ENCODE peak calls at places on chromosomes 16 and 17, in five cellular contexts. J is PC-9, U is hepatocyte, L is HCT116, O is GM23248. G is an unnamed sample.

GRCh38 chr16:80803341-80804060 is 897 bp downstream of the CDYL2 start:
- DNase-seq in J (no peak), O (peak; percentile 61), U (peak; percentile 53), L (no peak), G (no peak)

GRCh38 chr16:57089406-57089805 is 3.0 kb upstream of the CPNE2 start:
- DNase-seq in L (no peak), J (no peak), O (no peak), U (no peak), G (no peak)

GRCh38 chr17:48240562-48241130 is 133.1 kb downstream of the SNX11 start:
- DNase-seq in L (peak; percentile 66), J (no peak), O (peak; percentile 29), U (no peak), G (no peak)

GRCh38 chr16:55668337-55669281 is 12.8 kb downstream of the SLC6A2 start:
- DNase-seq in J (peak; percentile 86), L (no peak), O (peak; percentile 81), U (no peak), G (no peak)

GRCh38 chr16:7839568-7839967 is 506.9 kb downstream of the RBFOX1 start:
- DNase-seq in O (no peak), J (no peak), U (peak; percentile 20), L (no peak), G (no peak)

GRCh38 chr17:17848311-17848710 is 11.5 kb upstream of the SREBF1 start:
- DNase-seq in J (no peak), U (no peak), O (no peak), L (no peak), G (no peak)

GRCh38 chr17:64741038-64741641 is 79.0 kb upstream of the SMURF2 start:
- DNase-seq in O (peak; percentile 50), U (no peak), J (no peak), L (no peak), G (no peak)

GRCh38 chr16:1377406-1378010 is 25.8 kb downstream of the GNPTG start:
- DNase-seq in U (no peak), O (no peak), L (no peak), J (peak; percentile 35), G (no peak)

GRCh38 chr17:58387834-58388233 is 29.5 kb downstream of the RNF43 start:
- DNase-seq in J (peak; percentile 37), U (peak; percentile 27), O (no peak), L (peak; percentile 70), G (no peak)

GRCh38 chr17:65013613-65014391 is 42.7 kb downstream of the GNA13 start:
- DNase-seq in L (peak; percentile 37), J (peak; percentile 43), U (peak; percentile 33), O (peak; percentile 94), G (no peak)

GRCh38 chr16:74973304-74973703 is 11.6 kb downstream of the WDR59 start:
- DNase-seq in U (no peak), O (no peak), J (no peak), L (no peak), G (no peak)

GRCh38 chr17:13736915-13737314 is 135.2 kb upstream of the HS3ST3A1 start:
- DNase-seq in O (peak; percentile 90), L (no peak), J (no peak), U (no peak), G (no peak)

GRCh38 chr17:50518265-50519023 is 10.2 kb downstream of the MYCBPAP start:
- DNase-seq in O (no peak), L (no peak), J (no peak), U (no peak), G (no peak)

GRCh38 chr17:8581002-8581658 is 49.4 kb downstream of the MYH10 start:
- DNase-seq in U (no peak), J (no peak), O (no peak), L (no peak), G (peak; percentile 46)

GRCh38 chr16:10762336-10762995 is 18.8 kb downstream of the NUBP1 start:
- DNase-seq in L (no peak), U (no peak), O (no peak), J (no peak), G (no peak)

GRCh38 chr16:27677300-27677699 is 127.4 kb downstream of the KATNIP start:
- DNase-seq in O (no peak), J (no peak), L (no peak), U (no peak), G (no peak)

GRCh38 chr16:31528726-31529397 is 1.2 kb downstream of the AHSP start:
- DNase-seq in J (no peak), O (peak; percentile 28), L (no peak), U (peak; percentile 32), G (no peak)

GRCh38 chr16:31530405-31530804 is 2.7 kb downstream of the AHSP start:
- DNase-seq in O (no peak), J (no peak), U (no peak), L (no peak), G (no peak)

GRCh38 chr16:31529398-31530312 is 2.0 kb downstream of the AHSP start:
- DNase-seq in U (peak; percentile 26), J (no peak), O (peak; percentile 28), L (no peak), G (no peak)

GRCh38 chr16:31525113-31525512 is 2.6 kb upstream of the AHSP start:
- DNase-seq in L (no peak), J (no peak), O (no peak), U (no peak), G (no peak)

DNA sequence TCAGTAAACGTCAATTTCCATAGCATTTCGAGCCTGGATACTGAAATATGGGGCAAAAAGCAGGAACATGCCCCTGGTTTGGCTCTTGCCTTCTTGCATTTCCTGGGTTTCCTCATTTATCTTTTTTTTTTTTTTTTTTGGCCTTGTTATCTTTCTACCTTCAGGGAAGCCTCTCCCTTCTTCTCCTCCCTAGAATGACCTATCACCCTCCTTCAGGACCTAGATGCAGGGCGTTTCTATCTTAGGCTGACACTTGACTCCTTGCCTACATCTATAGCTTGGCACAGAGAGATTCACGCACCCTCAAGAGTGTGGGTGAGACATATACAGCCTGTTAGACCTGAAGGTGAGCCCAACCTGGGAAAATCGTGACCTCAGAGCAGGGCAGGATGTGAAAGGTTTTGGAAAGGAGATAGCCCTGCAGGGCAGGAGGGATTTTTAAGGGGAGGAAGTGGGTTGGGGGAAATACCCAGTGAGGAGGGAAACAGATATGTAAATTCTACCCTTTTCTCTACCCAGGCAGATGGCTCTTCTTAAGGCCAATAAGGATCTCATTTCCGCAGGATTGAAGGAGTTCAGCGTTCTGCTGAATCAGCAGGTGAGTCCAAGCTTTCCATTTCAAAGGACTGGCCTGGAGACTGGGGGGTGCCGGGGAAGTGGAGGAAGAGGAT is at the start of gene AHSP:
- DNase-seq in U (no peak), J (no peak), L (no peak), O (no peak), G (no peak)
- TF ChIP-seq EZH2 in U (no peak), J (no peak), L (no peak), O (no peak), G (no peak)

DNA sequence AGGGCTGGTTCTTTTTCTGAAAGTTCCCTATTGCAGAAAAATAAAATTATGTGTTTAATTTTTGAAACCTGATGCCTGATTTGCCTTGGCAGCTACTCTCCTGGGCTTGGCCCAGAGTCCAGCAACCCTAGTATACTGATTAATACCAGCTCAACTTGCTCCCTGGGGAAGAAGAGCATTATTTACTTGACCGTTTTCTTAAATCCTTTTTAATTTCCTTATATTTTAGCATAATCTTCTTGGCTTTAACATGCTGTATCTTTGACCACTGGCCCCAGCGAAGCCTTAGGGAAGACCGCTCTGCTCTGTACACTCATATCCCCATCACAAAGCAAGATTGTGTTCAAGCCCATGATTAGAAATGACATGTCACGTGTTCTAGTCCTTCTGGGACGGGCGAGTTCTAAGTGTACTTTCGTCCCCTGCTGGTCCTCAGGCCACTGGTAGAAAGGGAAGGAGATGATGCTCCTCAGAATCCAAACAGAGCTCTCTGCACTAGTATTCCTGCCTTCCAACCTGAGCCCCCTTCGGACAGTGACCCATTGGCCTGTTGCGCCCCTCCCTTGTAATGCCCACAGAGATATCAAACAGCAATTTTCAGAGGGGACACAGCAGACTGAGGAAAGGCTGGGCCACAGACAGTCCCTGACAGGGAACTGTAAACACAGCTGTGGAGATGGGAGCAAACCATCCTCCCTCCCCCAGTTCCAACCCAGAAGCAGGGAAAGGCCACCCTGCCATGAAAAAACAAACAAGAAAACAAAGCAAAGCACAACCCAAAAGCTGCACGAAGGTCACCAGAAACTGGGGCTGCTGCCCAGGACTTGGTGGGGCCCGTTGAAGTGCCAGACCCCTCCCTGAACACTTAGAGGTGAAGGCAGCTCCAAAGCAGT is 4.3 kb upstream of the EZH1 start:
- DNase-seq in U (no peak), O (no peak), L (no peak), J (no peak), G (no peak)
- TF ChIP-seq EZH2 in U (no peak), O (no peak), L (no peak), J (no peak), G (no peak)

DNA sequence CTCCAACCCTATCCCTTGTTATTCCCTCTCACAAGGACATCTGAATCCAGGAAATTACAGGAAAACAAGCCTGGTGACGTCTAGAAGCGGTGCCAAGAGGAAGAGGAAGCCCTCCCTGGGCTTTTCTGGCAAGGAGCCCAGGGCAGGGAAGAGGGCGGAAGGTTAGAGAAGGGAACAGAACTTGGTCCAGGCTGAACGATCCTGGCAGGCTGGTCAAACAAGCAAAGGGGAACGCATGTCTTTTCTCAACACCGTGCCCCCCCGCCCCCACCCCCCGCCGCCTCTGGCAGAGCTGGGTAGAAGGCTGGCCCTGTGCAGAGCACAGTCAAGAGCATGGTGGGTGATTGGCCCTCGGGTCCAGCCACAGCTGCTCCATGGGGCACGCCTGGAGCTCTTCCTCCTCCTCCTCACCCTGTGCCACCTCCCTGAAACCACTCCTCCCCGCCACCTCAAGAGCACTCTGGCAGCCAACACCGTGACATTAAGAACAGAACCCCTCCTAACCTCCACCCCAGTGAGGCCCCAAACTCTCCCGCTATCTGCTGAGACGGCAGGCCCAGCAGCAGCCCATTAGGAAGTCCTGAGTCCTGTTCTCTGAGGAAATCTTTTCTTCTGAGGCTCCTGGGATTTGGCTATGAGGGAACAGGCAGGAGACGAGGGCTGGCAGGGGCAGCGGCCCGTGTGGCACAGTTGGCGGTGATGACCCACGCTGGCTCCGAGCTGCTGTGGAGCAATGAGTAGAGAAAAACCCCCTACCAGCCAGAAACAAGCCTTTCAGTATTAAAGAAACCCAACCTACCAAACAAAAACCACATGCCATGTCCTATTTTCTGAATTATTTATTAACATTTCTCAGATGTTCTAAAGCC is 7.3 kb downstream of the C16orf86 start:
- DNase-seq in J (no peak), U (no peak), O (no peak), L (no peak), G (no peak)
- TF ChIP-seq EZH2 in J (no peak), U (no peak), O (no peak), L (no peak), G (no peak)

GRCh38 chr17:76239538-76240274 is 587 bp downstream of the RNF157 start:
- DNase-seq in L (no peak), U (no peak), O (peak; percentile 16), J (no peak), G (no peak)
- TF ChIP-seq EZH2 in L (no peak), U (no peak), O (peak; percentile 87), J (no peak), G (no peak)

GRCh38 chr16:77611386-77611785 is 110.9 kb upstream of the NUDT7 start:
- DNase-seq in J (no peak), L (no peak), U (no peak), O (no peak), G (no peak)
- TF ChIP-seq EZH2 in J (no peak), L (no peak), U (no peak), O (no peak), G (no peak)

GRCh38 chr17:60141111-60142018 is 8.4 kb upstream of the CA4 start:
- DNase-seq in L (no peak), O (peak; percentile 30), J (peak; percentile 44), U (no peak), G (no peak)
- TF ChIP-seq EZH2 in L (no peak), O (no peak), J (no peak), U (peak; percentile 36), G (no peak)

G was measured in GM12878.